ENCODE peak calls at places on chromosomes 1 and 21, in nine cellular contexts. One of them, this sample, is unnamed.
A peak's percentile ranks its signal among the peaks of the same experiment; 100 is the strongest.

GRCh38 chr1:183214021-183214970 is 28.2 kb downstream of the LAMC2 start:
- DNase-seq in NCI-H1105: no peak
- DNase-seq in stimulated activated CD8-positive, alpha-beta memory T cell treated with anti-CD3 and anti-CD28 coated beads, Interleukin-15, amount 100 ng/mL, for 4 hours: no peak
- DNase-seq in stimulated activated naive CD4-positive, alpha-beta T cell: no peak
- DNase-seq in left cardiac atrium: no peak
- DNase-seq in stimulated activated naive B cell treated with anti-CD40 and anti-IgM and Interleukin-4, amounts not matched to agents 10 μg/mL and 1 μg/mL and 100 μg/mL, for 72 hours: no peak
- DNase-seq in activated CD4-positive, alpha-beta T cell treated with anti-CD3 and anti-CD28 coated beads for 48 hours: no peak
- DNase-seq in posterior cingulate gyrus: no peak
- DNase-seq in fibroblast of mammary gland: no peak
- DNase-seq in this sample: no peak

GRCh38 chr1:55844322-55844721 is 629.2 kb upstream of the USP24 start:
- DNase-seq in fibroblast of mammary gland: no peak
- DNase-seq in stimulated activated naive B cell treated with anti-CD40 and anti-IgM and Interleukin-4, amounts not matched to agents 10 μg/mL and 1 μg/mL and 100 μg/mL, for 72 hours: no peak
- DNase-seq in stimulated activated CD8-positive, alpha-beta memory T cell treated with anti-CD3 and anti-CD28 coated beads, Interleukin-15, amount 100 ng/mL, for 4 hours: no peak
- DNase-seq in left cardiac atrium: no peak
- DNase-seq in activated CD4-positive, alpha-beta T cell treated with anti-CD3 and anti-CD28 coated beads for 48 hours: no peak
- DNase-seq in posterior cingulate gyrus: no peak
- DNase-seq in NCI-H1105: no peak
- DNase-seq in stimulated activated naive CD4-positive, alpha-beta T cell: no peak
- DNase-seq in this sample: no peak

GRCh38 chr21:28550057-28550825 is 442.4 kb downstream of the LTN1 start:
- DNase-seq in stimulated activated naive B cell treated with anti-CD40 and anti-IgM and Interleukin-4, amounts not matched to agents 10 μg/mL and 1 μg/mL and 100 μg/mL, for 72 hours: no peak
- DNase-seq in left cardiac atrium: no peak
- DNase-seq in NCI-H1105: no peak
- DNase-seq in stimulated activated CD8-positive, alpha-beta memory T cell treated with anti-CD3 and anti-CD28 coated beads, Interleukin-15, amount 100 ng/mL, for 4 hours: no peak
- DNase-seq in fibroblast of mammary gland: peak; percentile 28
- DNase-seq in stimulated activated naive CD4-positive, alpha-beta T cell: no peak
- DNase-seq in activated CD4-positive, alpha-beta T cell treated with anti-CD3 and anti-CD28 coated beads for 48 hours: no peak
- DNase-seq in posterior cingulate gyrus: no peak
- DNase-seq in this sample: no peak

GRCh38 chr1:168671782-168672181 is 57.2 kb downstream of the DPT start:
- DNase-seq in stimulated activated naive CD4-positive, alpha-beta T cell: no peak
- DNase-seq in NCI-H1105: no peak
- DNase-seq in stimulated activated CD8-positive, alpha-beta memory T cell treated with anti-CD3 and anti-CD28 coated beads, Interleukin-15, amount 100 ng/mL, for 4 hours: no peak
- DNase-seq in stimulated activated naive B cell treated with anti-CD40 and anti-IgM and Interleukin-4, amounts not matched to agents 10 μg/mL and 1 μg/mL and 100 μg/mL, for 72 hours: no peak
- DNase-seq in posterior cingulate gyrus: no peak
- DNase-seq in activated CD4-positive, alpha-beta T cell treated with anti-CD3 and anti-CD28 coated beads for 48 hours: peak; percentile 4
- DNase-seq in left cardiac atrium: no peak
- DNase-seq in fibroblast of mammary gland: no peak
- DNase-seq in this sample: no peak

GRCh38 chr1:216193839-216194443 is 229.3 kb downstream of the USH2A start:
- DNase-seq in fibroblast of mammary gland: no peak
- DNase-seq in stimulated activated naive CD4-positive, alpha-beta T cell: no peak
- DNase-seq in stimulated activated naive B cell treated with anti-CD40 and anti-IgM and Interleukin-4, amounts not matched to agents 10 μg/mL and 1 μg/mL and 100 μg/mL, for 72 hours: no peak
- DNase-seq in stimulated activated CD8-positive, alpha-beta memory T cell treated with anti-CD3 and anti-CD28 coated beads, Interleukin-15, amount 100 ng/mL, for 4 hours: no peak
- DNase-seq in NCI-H1105: no peak
- DNase-seq in posterior cingulate gyrus: no peak
- DNase-seq in left cardiac atrium: no peak
- DNase-seq in activated CD4-positive, alpha-beta T cell treated with anti-CD3 and anti-CD28 coated beads for 48 hours: no peak
- DNase-seq in this sample: no peak

GRCh38 chr1:6785721-6786505 is 659 bp downstream of the CAMTA1 start:
- DNase-seq in NCI-H1105: peak; percentile 32
- DNase-seq in fibroblast of mammary gland: no peak
- DNase-seq in left cardiac atrium: peak; percentile 48
- DNase-seq in stimulated activated CD8-positive, alpha-beta memory T cell treated with anti-CD3 and anti-CD28 coated beads, Interleukin-15, amount 100 ng/mL, for 4 hours: peak; percentile 29
- DNase-seq in activated CD4-positive, alpha-beta T cell treated with anti-CD3 and anti-CD28 coated beads for 48 hours: peak; percentile 40
- DNase-seq in posterior cingulate gyrus: no peak
- DNase-seq in stimulated activated naive B cell treated with anti-CD40 and anti-IgM and Interleukin-4, amounts not matched to agents 10 μg/mL and 1 μg/mL and 100 μg/mL, for 72 hours: peak; percentile 36
- DNase-seq in stimulated activated naive CD4-positive, alpha-beta T cell: peak; percentile 34
- DNase-seq in this sample: peak; percentile 71

GRCh38 chr1:44707959-44708831 is 22.8 kb downstream of the RNU5D-1 start:
- DNase-seq in NCI-H1105: no peak
- DNase-seq in stimulated activated CD8-positive, alpha-beta memory T cell treated with anti-CD3 and anti-CD28 coated beads, Interleukin-15, amount 100 ng/mL, for 4 hours: no peak
- DNase-seq in stimulated activated naive B cell treated with anti-CD40 and anti-IgM and Interleukin-4, amounts not matched to agents 10 μg/mL and 1 μg/mL and 100 μg/mL, for 72 hours: no peak
- DNase-seq in left cardiac atrium: no peak
- DNase-seq in fibroblast of mammary gland: peak; percentile 79
- DNase-seq in stimulated activated naive CD4-positive, alpha-beta T cell: no peak
- DNase-seq in posterior cingulate gyrus: no peak
- DNase-seq in activated CD4-positive, alpha-beta T cell treated with anti-CD3 and anti-CD28 coated beads for 48 hours: peak; percentile 37
- DNase-seq in this sample: peak; percentile 55

GRCh38 chr1:200174525-200174924 is 147.0 kb downstream of the NR5A2 start:
- DNase-seq in fibroblast of mammary gland: no peak
- DNase-seq in stimulated activated CD8-positive, alpha-beta memory T cell treated with anti-CD3 and anti-CD28 coated beads, Interleukin-15, amount 100 ng/mL, for 4 hours: no peak
- DNase-seq in posterior cingulate gyrus: no peak
- DNase-seq in stimulated activated naive CD4-positive, alpha-beta T cell: no peak
- DNase-seq in NCI-H1105: no peak
- DNase-seq in left cardiac atrium: no peak
- DNase-seq in activated CD4-positive, alpha-beta T cell treated with anti-CD3 and anti-CD28 coated beads for 48 hours: no peak
- DNase-seq in stimulated activated naive B cell treated with anti-CD40 and anti-IgM and Interleukin-4, amounts not matched to agents 10 μg/mL and 1 μg/mL and 100 μg/mL, for 72 hours: no peak
- DNase-seq in this sample: no peak

GRCh38 chr1:117237701-117238413 is 27.1 kb upstream of the VTCN1 start:
- DNase-seq in fibroblast of mammary gland: peak; percentile 48
- DNase-seq in stimulated activated CD8-positive, alpha-beta memory T cell treated with anti-CD3 and anti-CD28 coated beads, Interleukin-15, amount 100 ng/mL, for 4 hours: no peak
- DNase-seq in posterior cingulate gyrus: no peak
- DNase-seq in stimulated activated naive B cell treated with anti-CD40 and anti-IgM and Interleukin-4, amounts not matched to agents 10 μg/mL and 1 μg/mL and 100 μg/mL, for 72 hours: no peak
- DNase-seq in stimulated activated naive CD4-positive, alpha-beta T cell: no peak
- DNase-seq in left cardiac atrium: no peak
- DNase-seq in NCI-H1105: no peak
- DNase-seq in activated CD4-positive, alpha-beta T cell treated with anti-CD3 and anti-CD28 coated beads for 48 hours: no peak
- DNase-seq in this sample: no peak

GRCh38 chr1:223652436-223652901 is 13.0 kb downstream of the CAPN8 start:
- DNase-seq in posterior cingulate gyrus: peak; percentile 87
- DNase-seq in NCI-H1105: no peak
- DNase-seq in fibroblast of mammary gland: no peak
- DNase-seq in left cardiac atrium: no peak
- DNase-seq in stimulated activated naive B cell treated with anti-CD40 and anti-IgM and Interleukin-4, amounts not matched to agents 10 μg/mL and 1 μg/mL and 100 μg/mL, for 72 hours: no peak
- DNase-seq in stimulated activated CD8-positive, alpha-beta memory T cell treated with anti-CD3 and anti-CD28 coated beads, Interleukin-15, amount 100 ng/mL, for 4 hours: no peak
- DNase-seq in activated CD4-positive, alpha-beta T cell treated with anti-CD3 and anti-CD28 coated beads for 48 hours: no peak
- DNase-seq in stimulated activated naive CD4-positive, alpha-beta T cell: no peak
- DNase-seq in this sample: no peak

GRCh38 chr1:55052221-55053142 is 13.1 kb downstream of the PCSK9 start:
- DNase-seq in stimulated activated CD8-positive, alpha-beta memory T cell treated with anti-CD3 and anti-CD28 coated beads, Interleukin-15, amount 100 ng/mL, for 4 hours: no peak
- DNase-seq in fibroblast of mammary gland: no peak
- DNase-seq in stimulated activated naive B cell treated with anti-CD40 and anti-IgM and Interleukin-4, amounts not matched to agents 10 μg/mL and 1 μg/mL and 100 μg/mL, for 72 hours: no peak
- DNase-seq in posterior cingulate gyrus: peak; percentile 75
- DNase-seq in activated CD4-positive, alpha-beta T cell treated with anti-CD3 and anti-CD28 coated beads for 48 hours: no peak
- DNase-seq in stimulated activated naive CD4-positive, alpha-beta T cell: no peak
- DNase-seq in NCI-H1105: no peak
- DNase-seq in left cardiac atrium: no peak
- DNase-seq in this sample: no peak

GRCh38 chr1:231800071-231800470 is 173.5 kb downstream of the DISC1 start:
- DNase-seq in stimulated activated naive CD4-positive, alpha-beta T cell: no peak
- DNase-seq in stimulated activated naive B cell treated with anti-CD40 and anti-IgM and Interleukin-4, amounts not matched to agents 10 μg/mL and 1 μg/mL and 100 μg/mL, for 72 hours: no peak
- DNase-seq in left cardiac atrium: no peak
- DNase-seq in stimulated activated CD8-positive, alpha-beta memory T cell treated with anti-CD3 and anti-CD28 coated beads, Interleukin-15, amount 100 ng/mL, for 4 hours: no peak
- DNase-seq in activated CD4-positive, alpha-beta T cell treated with anti-CD3 and anti-CD28 coated beads for 48 hours: no peak
- DNase-seq in posterior cingulate gyrus: no peak
- DNase-seq in NCI-H1105: peak; percentile 4
- DNase-seq in fibroblast of mammary gland: peak; percentile 18
- DNase-seq in this sample: no peak

GRCh38 chr1:28470146-28470545 is 35.7 kb upstream of the RCC1 start:
- DNase-seq in stimulated activated naive CD4-positive, alpha-beta T cell: no peak
- DNase-seq in activated CD4-positive, alpha-beta T cell treated with anti-CD3 and anti-CD28 coated beads for 48 hours: no peak
- DNase-seq in NCI-H1105: no peak
- DNase-seq in fibroblast of mammary gland: no peak
- DNase-seq in stimulated activated naive B cell treated with anti-CD40 and anti-IgM and Interleukin-4, amounts not matched to agents 10 μg/mL and 1 μg/mL and 100 μg/mL, for 72 hours: no peak
- DNase-seq in left cardiac atrium: no peak
- DNase-seq in posterior cingulate gyrus: no peak
- DNase-seq in stimulated activated CD8-positive, alpha-beta memory T cell treated with anti-CD3 and anti-CD28 coated beads, Interleukin-15, amount 100 ng/mL, for 4 hours: no peak
- DNase-seq in this sample: no peak

GRCh38 chr1:183432548-183432875 is 14.3 kb upstream of the NMNAT2 start:
- DNase-seq in left cardiac atrium: no peak
- DNase-seq in NCI-H1105: no peak
- DNase-seq in posterior cingulate gyrus: no peak
- DNase-seq in activated CD4-positive, alpha-beta T cell treated with anti-CD3 and anti-CD28 coated beads for 48 hours: no peak
- DNase-seq in stimulated activated CD8-positive, alpha-beta memory T cell treated with anti-CD3 and anti-CD28 coated beads, Interleukin-15, amount 100 ng/mL, for 4 hours: no peak
- DNase-seq in stimulated activated naive CD4-positive, alpha-beta T cell: no peak
- DNase-seq in stimulated activated naive B cell treated with anti-CD40 and anti-IgM and Interleukin-4, amounts not matched to agents 10 μg/mL and 1 μg/mL and 100 μg/mL, for 72 hours: no peak
- DNase-seq in fibroblast of mammary gland: peak; percentile 2
- DNase-seq in this sample: no peak

GRCh38 chr1:230752407-230752806 is 5.2 kb downstream of the CAPN9 start:
- DNase-seq in stimulated activated naive CD4-positive, alpha-beta T cell: no peak
- DNase-seq in left cardiac atrium: no peak
- DNase-seq in fibroblast of mammary gland: no peak
- DNase-seq in NCI-H1105: no peak
- DNase-seq in stimulated activated naive B cell treated with anti-CD40 and anti-IgM and Interleukin-4, amounts not matched to agents 10 μg/mL and 1 μg/mL and 100 μg/mL, for 72 hours: no peak
- DNase-seq in posterior cingulate gyrus: peak; percentile 92
- DNase-seq in activated CD4-positive, alpha-beta T cell treated with anti-CD3 and anti-CD28 coated beads for 48 hours: no peak
- DNase-seq in stimulated activated CD8-positive, alpha-beta memory T cell treated with anti-CD3 and anti-CD28 coated beads, Interleukin-15, amount 100 ng/mL, for 4 hours: no peak
- DNase-seq in this sample: no peak

GRCh38 chr1:36161656-36162531 is 5.9 kb downstream of the MAP7D1 start:
- DNase-seq in activated CD4-positive, alpha-beta T cell treated with anti-CD3 and anti-CD28 coated beads for 48 hours: peak; percentile 56
- DNase-seq in NCI-H1105: no peak
- DNase-seq in fibroblast of mammary gland: peak; percentile 46
- DNase-seq in stimulated activated CD8-positive, alpha-beta memory T cell treated with anti-CD3 and anti-CD28 coated beads, Interleukin-15, amount 100 ng/mL, for 4 hours: no peak
- DNase-seq in left cardiac atrium: peak; percentile 37
- DNase-seq in stimulated activated naive B cell treated with anti-CD40 and anti-IgM and Interleukin-4, amounts not matched to agents 10 μg/mL and 1 μg/mL and 100 μg/mL, for 72 hours: peak; percentile 79
- DNase-seq in posterior cingulate gyrus: peak; percentile 79
- DNase-seq in stimulated activated naive CD4-positive, alpha-beta T cell: peak; percentile 30
- DNase-seq in this sample: peak; percentile 52

GRCh38 chr1:201144701-201145100 is 9.6 kb downstream of the TMEM9 start:
- DNase-seq in stimulated activated naive CD4-positive, alpha-beta T cell: no peak
- DNase-seq in fibroblast of mammary gland: no peak
- DNase-seq in stimulated activated naive B cell treated with anti-CD40 and anti-IgM and Interleukin-4, amounts not matched to agents 10 μg/mL and 1 μg/mL and 100 μg/mL, for 72 hours: no peak
- DNase-seq in left cardiac atrium: no peak
- DNase-seq in activated CD4-positive, alpha-beta T cell treated with anti-CD3 and anti-CD28 coated beads for 48 hours: no peak
- DNase-seq in stimulated activated CD8-positive, alpha-beta memory T cell treated with anti-CD3 and anti-CD28 coated beads, Interleukin-15, amount 100 ng/mL, for 4 hours: no peak
- DNase-seq in NCI-H1105: no peak
- DNase-seq in posterior cingulate gyrus: no peak
- DNase-seq in this sample: no peak

GRCh38 chr1:59229138-59229537 is 67.8 kb upstream of the FGGY start:
- DNase-seq in posterior cingulate gyrus: no peak
- DNase-seq in activated CD4-positive, alpha-beta T cell treated with anti-CD3 and anti-CD28 coated beads for 48 hours: no peak
- DNase-seq in stimulated activated naive B cell treated with anti-CD40 and anti-IgM and Interleukin-4, amounts not matched to agents 10 μg/mL and 1 μg/mL and 100 μg/mL, for 72 hours: no peak
- DNase-seq in stimulated activated naive CD4-positive, alpha-beta T cell: no peak
- DNase-seq in fibroblast of mammary gland: peak; percentile 79
- DNase-seq in stimulated activated CD8-positive, alpha-beta memory T cell treated with anti-CD3 and anti-CD28 coated beads, Interleukin-15, amount 100 ng/mL, for 4 hours: no peak
- DNase-seq in left cardiac atrium: no peak
- DNase-seq in NCI-H1105: no peak
- DNase-seq in this sample: no peak

GRCh38 chr1:44701141-44701573 is 26.6 kb downstream of the ARMH1 start:
- DNase-seq in posterior cingulate gyrus: no peak
- DNase-seq in fibroblast of mammary gland: no peak
- DNase-seq in stimulated activated naive CD4-positive, alpha-beta T cell: no peak
- DNase-seq in stimulated activated CD8-positive, alpha-beta memory T cell treated with anti-CD3 and anti-CD28 coated beads, Interleukin-15, amount 100 ng/mL, for 4 hours: no peak
- DNase-seq in NCI-H1105: no peak
- DNase-seq in activated CD4-positive, alpha-beta T cell treated with anti-CD3 and anti-CD28 coated beads for 48 hours: no peak
- DNase-seq in stimulated activated naive B cell treated with anti-CD40 and anti-IgM and Interleukin-4, amounts not matched to agents 10 μg/mL and 1 μg/mL and 100 μg/mL, for 72 hours: no peak
- DNase-seq in left cardiac atrium: no peak
- DNase-seq in this sample: no peak

GRCh38 chr21:26982767-26983166 is 15.9 kb upstream of the ADAMTS5 start:
- DNase-seq in stimulated activated CD8-positive, alpha-beta memory T cell treated with anti-CD3 and anti-CD28 coated beads, Interleukin-15, amount 100 ng/mL, for 4 hours: no peak
- DNase-seq in left cardiac atrium: no peak
- DNase-seq in stimulated activated naive B cell treated with anti-CD40 and anti-IgM and Interleukin-4, amounts not matched to agents 10 μg/mL and 1 μg/mL and 100 μg/mL, for 72 hours: no peak
- DNase-seq in NCI-H1105: no peak
- DNase-seq in posterior cingulate gyrus: no peak
- DNase-seq in fibroblast of mammary gland: peak; percentile 82
- DNase-seq in stimulated activated naive CD4-positive, alpha-beta T cell: no peak
- DNase-seq in activated CD4-positive, alpha-beta T cell treated with anti-CD3 and anti-CD28 coated beads for 48 hours: no peak
- DNase-seq in this sample: no peak

GRCh38 chr1:20589331-20590312 is 725 bp downstream of the CDA start:
- DNase-seq in stimulated activated naive B cell treated with anti-CD40 and anti-IgM and Interleukin-4, amounts not matched to agents 10 μg/mL and 1 μg/mL and 100 μg/mL, for 72 hours: no peak
- DNase-seq in activated CD4-positive, alpha-beta T cell treated with anti-CD3 and anti-CD28 coated beads for 48 hours: no peak
- DNase-seq in NCI-H1105: no peak
- DNase-seq in left cardiac atrium: peak; percentile 76
- DNase-seq in stimulated activated CD8-positive, alpha-beta memory T cell treated with anti-CD3 and anti-CD28 coated beads, Interleukin-15, amount 100 ng/mL, for 4 hours: no peak
- DNase-seq in stimulated activated naive CD4-positive, alpha-beta T cell: no peak
- DNase-seq in fibroblast of mammary gland: peak; percentile 92
- DNase-seq in posterior cingulate gyrus: no peak
- DNase-seq in this sample: no peak

GRCh38 chr1:114670083-114671010 is 498 bp upstream of the DENND2C start:
- DNase-seq in stimulated activated CD8-positive, alpha-beta memory T cell treated with anti-CD3 and anti-CD28 coated beads, Interleukin-15, amount 100 ng/mL, for 4 hours: peak; percentile 70
- DNase-seq in posterior cingulate gyrus: peak; percentile 94
- DNase-seq in left cardiac atrium: peak; percentile 94
- DNase-seq in stimulated activated naive B cell treated with anti-CD40 and anti-IgM and Interleukin-4, amounts not matched to agents 10 μg/mL and 1 μg/mL and 100 μg/mL, for 72 hours: peak; percentile 75
- DNase-seq in activated CD4-positive, alpha-beta T cell treated with anti-CD3 and anti-CD28 coated beads for 48 hours: peak; percentile 88
- DNase-seq in fibroblast of mammary gland: peak; percentile 85
- DNase-seq in NCI-H1105: peak; percentile 77
- DNase-seq in stimulated activated naive CD4-positive, alpha-beta T cell: peak; percentile 79
- DNase-seq in this sample: peak; percentile 91

GRCh38 chr1:78607334-78607927 is 12.8 kb upstream of the IFI44L start:
- DNase-seq in left cardiac atrium: no peak
- DNase-seq in stimulated activated CD8-positive, alpha-beta memory T cell treated with anti-CD3 and anti-CD28 coated beads, Interleukin-15, amount 100 ng/mL, for 4 hours: no peak
- DNase-seq in fibroblast of mammary gland: peak; percentile 64
- DNase-seq in activated CD4-positive, alpha-beta T cell treated with anti-CD3 and anti-CD28 coated beads for 48 hours: no peak
- DNase-seq in stimulated activated naive CD4-positive, alpha-beta T cell: no peak
- DNase-seq in NCI-H1105: no peak
- DNase-seq in stimulated activated naive B cell treated with anti-CD40 and anti-IgM and Interleukin-4, amounts not matched to agents 10 μg/mL and 1 μg/mL and 100 μg/mL, for 72 hours: no peak
- DNase-seq in posterior cingulate gyrus: no peak
- DNase-seq in this sample: peak; percentile 7

GRCh38 chr1:196890668-196891067 is 2.8 kb downstream of the CFHR4 start:
- DNase-seq in stimulated activated naive CD4-positive, alpha-beta T cell: no peak
- DNase-seq in NCI-H1105: no peak
- DNase-seq in activated CD4-positive, alpha-beta T cell treated with anti-CD3 and anti-CD28 coated beads for 48 hours: no peak
- DNase-seq in stimulated activated naive B cell treated with anti-CD40 and anti-IgM and Interleukin-4, amounts not matched to agents 10 μg/mL and 1 μg/mL and 100 μg/mL, for 72 hours: no peak
- DNase-seq in stimulated activated CD8-positive, alpha-beta memory T cell treated with anti-CD3 and anti-CD28 coated beads, Interleukin-15, amount 100 ng/mL, for 4 hours: no peak
- DNase-seq in fibroblast of mammary gland: no peak
- DNase-seq in posterior cingulate gyrus: no peak
- DNase-seq in left cardiac atrium: no peak
- DNase-seq in this sample: no peak

GRCh38 chr1:22133247-22133927 is 9.5 kb downstream of the WNT4 start:
- DNase-seq in stimulated activated CD8-positive, alpha-beta memory T cell treated with anti-CD3 and anti-CD28 coated beads, Interleukin-15, amount 100 ng/mL, for 4 hours: no peak
- DNase-seq in posterior cingulate gyrus: no peak
- DNase-seq in activated CD4-positive, alpha-beta T cell treated with anti-CD3 and anti-CD28 coated beads for 48 hours: no peak
- DNase-seq in left cardiac atrium: no peak
- DNase-seq in stimulated activated naive B cell treated with anti-CD40 and anti-IgM and Interleukin-4, amounts not matched to agents 10 μg/mL and 1 μg/mL and 100 μg/mL, for 72 hours: no peak
- DNase-seq in stimulated activated naive CD4-positive, alpha-beta T cell: no peak
- DNase-seq in NCI-H1105: no peak
- DNase-seq in fibroblast of mammary gland: no peak
- DNase-seq in this sample: no peak

GRCh38 chr1:23362218-23362713 is 7.4 kb downstream of the ZNF436 start:
- DNase-seq in stimulated activated naive CD4-positive, alpha-beta T cell: no peak
- DNase-seq in activated CD4-positive, alpha-beta T cell treated with anti-CD3 and anti-CD28 coated beads for 48 hours: no peak
- DNase-seq in left cardiac atrium: no peak
- DNase-seq in stimulated activated naive B cell treated with anti-CD40 and anti-IgM and Interleukin-4, amounts not matched to agents 10 μg/mL and 1 μg/mL and 100 μg/mL, for 72 hours: no peak
- DNase-seq in stimulated activated CD8-positive, alpha-beta memory T cell treated with anti-CD3 and anti-CD28 coated beads, Interleukin-15, amount 100 ng/mL, for 4 hours: no peak
- DNase-seq in fibroblast of mammary gland: peak; percentile 27
- DNase-seq in posterior cingulate gyrus: no peak
- DNase-seq in NCI-H1105: no peak
- DNase-seq in this sample: peak; percentile 41

GRCh38 chr1:89489037-89489729 is 35.4 kb upstream of the LRRC8B start:
- DNase-seq in NCI-H1105: no peak
- DNase-seq in stimulated activated CD8-positive, alpha-beta memory T cell treated with anti-CD3 and anti-CD28 coated beads, Interleukin-15, amount 100 ng/mL, for 4 hours: no peak
- DNase-seq in posterior cingulate gyrus: no peak
- DNase-seq in fibroblast of mammary gland: peak; percentile 74
- DNase-seq in stimulated activated naive CD4-positive, alpha-beta T cell: no peak
- DNase-seq in activated CD4-positive, alpha-beta T cell treated with anti-CD3 and anti-CD28 coated beads for 48 hours: no peak
- DNase-seq in stimulated activated naive B cell treated with anti-CD40 and anti-IgM and Interleukin-4, amounts not matched to agents 10 μg/mL and 1 μg/mL and 100 μg/mL, for 72 hours: no peak
- DNase-seq in left cardiac atrium: no peak
- DNase-seq in this sample: no peak

GRCh38 chr1:63698001-63698838 is 75.6 kb upstream of the ROR1 start:
- DNase-seq in fibroblast of mammary gland: no peak
- DNase-seq in stimulated activated naive CD4-positive, alpha-beta T cell: no peak
- DNase-seq in activated CD4-positive, alpha-beta T cell treated with anti-CD3 and anti-CD28 coated beads for 48 hours: no peak
- DNase-seq in stimulated activated CD8-positive, alpha-beta memory T cell treated with anti-CD3 and anti-CD28 coated beads, Interleukin-15, amount 100 ng/mL, for 4 hours: no peak
- DNase-seq in left cardiac atrium: peak; percentile 71
- DNase-seq in stimulated activated naive B cell treated with anti-CD40 and anti-IgM and Interleukin-4, amounts not matched to agents 10 μg/mL and 1 μg/mL and 100 μg/mL, for 72 hours: no peak
- DNase-seq in NCI-H1105: no peak
- DNase-seq in posterior cingulate gyrus: no peak
- DNase-seq in this sample: no peak

GRCh38 chr1:205568469-205569361 is 63.1 kb downstream of the ELK4 start:
- DNase-seq in posterior cingulate gyrus: no peak
- DNase-seq in fibroblast of mammary gland: no peak
- DNase-seq in stimulated activated CD8-positive, alpha-beta memory T cell treated with anti-CD3 and anti-CD28 coated beads, Interleukin-15, amount 100 ng/mL, for 4 hours: no peak
- DNase-seq in stimulated activated naive CD4-positive, alpha-beta T cell: no peak
- DNase-seq in left cardiac atrium: no peak
- DNase-seq in stimulated activated naive B cell treated with anti-CD40 and anti-IgM and Interleukin-4, amounts not matched to agents 10 μg/mL and 1 μg/mL and 100 μg/mL, for 72 hours: no peak
- DNase-seq in activated CD4-positive, alpha-beta T cell treated with anti-CD3 and anti-CD28 coated beads for 48 hours: no peak
- DNase-seq in NCI-H1105: no peak
- DNase-seq in this sample: no peak

GRCh38 chr1:188599313-188599712 is 1770.6 kb downstream of the PLA2G4A start:
- DNase-seq in posterior cingulate gyrus: no peak
- DNase-seq in left cardiac atrium: no peak
- DNase-seq in stimulated activated naive CD4-positive, alpha-beta T cell: no peak
- DNase-seq in stimulated activated CD8-positive, alpha-beta memory T cell treated with anti-CD3 and anti-CD28 coated beads, Interleukin-15, amount 100 ng/mL, for 4 hours: no peak
- DNase-seq in stimulated activated naive B cell treated with anti-CD40 and anti-IgM and Interleukin-4, amounts not matched to agents 10 μg/mL and 1 μg/mL and 100 μg/mL, for 72 hours: no peak
- DNase-seq in fibroblast of mammary gland: no peak
- DNase-seq in activated CD4-positive, alpha-beta T cell treated with anti-CD3 and anti-CD28 coated beads for 48 hours: no peak
- DNase-seq in NCI-H1105: no peak
- DNase-seq in this sample: no peak

GRCh38 chr1:39410915-39411436 is 80.5 kb upstream of the BMP8A start:
- DNase-seq in NCI-H1105: peak; percentile 25
- DNase-seq in stimulated activated CD8-positive, alpha-beta memory T cell treated with anti-CD3 and anti-CD28 coated beads, Interleukin-15, amount 100 ng/mL, for 4 hours: peak; percentile 13
- DNase-seq in left cardiac atrium: peak; percentile 87
- DNase-seq in posterior cingulate gyrus: peak; percentile 82
- DNase-seq in stimulated activated naive CD4-positive, alpha-beta T cell: peak; percentile 42
- DNase-seq in activated CD4-positive, alpha-beta T cell treated with anti-CD3 and anti-CD28 coated beads for 48 hours: peak; percentile 78
- DNase-seq in stimulated activated naive B cell treated with anti-CD40 and anti-IgM and Interleukin-4, amounts not matched to agents 10 μg/mL and 1 μg/mL and 100 μg/mL, for 72 hours: peak; percentile 22
- DNase-seq in fibroblast of mammary gland: peak; percentile 93
- DNase-seq in this sample: peak; percentile 83

This sample was measured in erythroblast.